ENCODE peak calls at places on chromosomes 5 and 9, in eight cellular contexts. One of them, this sample, is unnamed.

GRCh38 chr5:159965031-159965837 is 43.7 kb upstream of the TTC1 start:
- DNase-seq in activated T-cell treated with anti-CD3 and anti-CD28 coated beads, Interleukin-2, amount 50 U/mL, for 1 hour: peak
- DNase-seq in mucosa of descending colon: peak
- DNase-seq in RPMI7951: peak
- DNase-seq in mesothelial cell of epicardium: peak
- DNase-seq in amygdala: peak
- DNase-seq in Daoy: peak
- DNase-seq in neural crest cell: peak
- DNase-seq in this sample: peak

GRCh38 chr9:121573717-121574485 is 74.3 kb upstream of the GGTA1 start:
- DNase-seq in activated T-cell treated with anti-CD3 and anti-CD28 coated beads, Interleukin-2, amount 50 U/mL, for 1 hour: no peak
- DNase-seq in mucosa of descending colon: no peak
- DNase-seq in RPMI7951: no peak
- DNase-seq in mesothelial cell of epicardium: no peak
- DNase-seq in amygdala: no peak
- DNase-seq in Daoy: no peak
- DNase-seq in neural crest cell: no peak
- DNase-seq in this sample: no peak

GRCh38 chr5:147455321-147455720 is 54.5 kb downstream of the DPYSL3 start:
- DNase-seq in activated T-cell treated with anti-CD3 and anti-CD28 coated beads, Interleukin-2, amount 50 U/mL, for 1 hour: no peak
- DNase-seq in mucosa of descending colon: no peak
- DNase-seq in RPMI7951: peak
- DNase-seq in mesothelial cell of epicardium: no peak
- DNase-seq in amygdala: no peak
- DNase-seq in Daoy: peak
- DNase-seq in neural crest cell: no peak
- DNase-seq in this sample: no peak

GRCh38 chr9:89234636-89235035 is 56.0 kb upstream of the SHC3 start:
- DNase-seq in activated T-cell treated with anti-CD3 and anti-CD28 coated beads, Interleukin-2, amount 50 U/mL, for 1 hour: no peak
- DNase-seq in mucosa of descending colon: no peak
- DNase-seq in RPMI7951: peak
- DNase-seq in mesothelial cell of epicardium: no peak
- DNase-seq in amygdala: no peak
- DNase-seq in Daoy: peak
- DNase-seq in neural crest cell: peak
- DNase-seq in this sample: no peak

GRCh38 chr5:111756701-111757581 is at the start of gene NREP:
- DNase-seq in activated T-cell treated with anti-CD3 and anti-CD28 coated beads, Interleukin-2, amount 50 U/mL, for 1 hour: no peak
- DNase-seq in mucosa of descending colon: peak
- DNase-seq in RPMI7951: peak
- DNase-seq in mesothelial cell of epicardium: peak
- DNase-seq in amygdala: peak
- DNase-seq in Daoy: peak
- DNase-seq in neural crest cell: peak
- DNase-seq in this sample: peak

GRCh38 chr9:70363760-70364159 is 50.7 kb downstream of the KLF9 start:
- DNase-seq in activated T-cell treated with anti-CD3 and anti-CD28 coated beads, Interleukin-2, amount 50 U/mL, for 1 hour: no peak
- DNase-seq in mucosa of descending colon: no peak
- DNase-seq in RPMI7951: no peak
- DNase-seq in mesothelial cell of epicardium: no peak
- DNase-seq in amygdala: no peak
- DNase-seq in Daoy: no peak
- DNase-seq in neural crest cell: no peak
- DNase-seq in this sample: no peak

GRCh38 chr5:133499896-133500295 is 112.4 kb downstream of the FSTL4 start:
- DNase-seq in activated T-cell treated with anti-CD3 and anti-CD28 coated beads, Interleukin-2, amount 50 U/mL, for 1 hour: no peak
- DNase-seq in mucosa of descending colon: no peak
- DNase-seq in RPMI7951: no peak
- DNase-seq in mesothelial cell of epicardium: no peak
- DNase-seq in amygdala: no peak
- DNase-seq in Daoy: no peak
- DNase-seq in neural crest cell: no peak
- DNase-seq in this sample: no peak

GRCh38 chr5:55172051-55172899 is 702 bp downstream of the CDC20B start:
- DNase-seq in activated T-cell treated with anti-CD3 and anti-CD28 coated beads, Interleukin-2, amount 50 U/mL, for 1 hour: peak
- DNase-seq in mucosa of descending colon: no peak
- DNase-seq in RPMI7951: peak
- DNase-seq in mesothelial cell of epicardium: no peak
- DNase-seq in amygdala: peak
- DNase-seq in Daoy: peak
- DNase-seq in neural crest cell: peak
- DNase-seq in this sample: no peak

GRCh38 chr5:62315376-62316049 is 9.5 kb downstream of the KIF2A start:
- DNase-seq in activated T-cell treated with anti-CD3 and anti-CD28 coated beads, Interleukin-2, amount 50 U/mL, for 1 hour: no peak
- DNase-seq in mucosa of descending colon: no peak
- DNase-seq in RPMI7951: no peak
- DNase-seq in mesothelial cell of epicardium: no peak
- DNase-seq in amygdala: no peak
- DNase-seq in Daoy: no peak
- DNase-seq in neural crest cell: no peak
- DNase-seq in this sample: no peak

GRCh38 chr9:36163049-36163839 is 5.9 kb upstream of the CCIN start:
- DNase-seq in activated T-cell treated with anti-CD3 and anti-CD28 coated beads, Interleukin-2, amount 50 U/mL, for 1 hour: no peak
- DNase-seq in mucosa of descending colon: peak
- DNase-seq in RPMI7951: peak
- DNase-seq in mesothelial cell of epicardium: peak
- DNase-seq in amygdala: peak
- DNase-seq in Daoy: peak
- DNase-seq in neural crest cell: peak
- DNase-seq in this sample: peak

GRCh38 chr5:57504357-57504756 is 21.7 kb upstream of the ACTBL2 start:
- DNase-seq in activated T-cell treated with anti-CD3 and anti-CD28 coated beads, Interleukin-2, amount 50 U/mL, for 1 hour: no peak
- DNase-seq in mucosa of descending colon: no peak
- DNase-seq in RPMI7951: no peak
- DNase-seq in mesothelial cell of epicardium: no peak
- DNase-seq in amygdala: no peak
- DNase-seq in Daoy: peak
- DNase-seq in neural crest cell: no peak
- DNase-seq in this sample: no peak

GRCh38 chr5:73722224-73722623 is 96.2 kb downstream of the ARHGEF28 start:
- DNase-seq in activated T-cell treated with anti-CD3 and anti-CD28 coated beads, Interleukin-2, amount 50 U/mL, for 1 hour: no peak
- DNase-seq in mucosa of descending colon: no peak
- DNase-seq in RPMI7951: no peak
- DNase-seq in mesothelial cell of epicardium: no peak
- DNase-seq in amygdala: no peak
- DNase-seq in Daoy: no peak
- DNase-seq in neural crest cell: no peak
- DNase-seq in this sample: no peak

GRCh38 chr9:99387416-99387815 is 165.3 kb downstream of the SEC61B start:
- DNase-seq in activated T-cell treated with anti-CD3 and anti-CD28 coated beads, Interleukin-2, amount 50 U/mL, for 1 hour: no peak
- DNase-seq in mucosa of descending colon: no peak
- DNase-seq in RPMI7951: no peak
- DNase-seq in mesothelial cell of epicardium: no peak
- DNase-seq in amygdala: no peak
- DNase-seq in Daoy: no peak
- DNase-seq in neural crest cell: no peak
- DNase-seq in this sample: no peak

GRCh38 chr5:112691341-112691685 is 46.4 kb upstream of the APC start:
- DNase-seq in activated T-cell treated with anti-CD3 and anti-CD28 coated beads, Interleukin-2, amount 50 U/mL, for 1 hour: no peak
- DNase-seq in mucosa of descending colon: no peak
- DNase-seq in RPMI7951: no peak
- DNase-seq in mesothelial cell of epicardium: no peak
- DNase-seq in amygdala: no peak
- DNase-seq in Daoy: no peak
- DNase-seq in neural crest cell: no peak
- DNase-seq in this sample: no peak

GRCh38 chr5:118529361-118530154 is 458.8 kb downstream of the DTWD2 start:
- DNase-seq in activated T-cell treated with anti-CD3 and anti-CD28 coated beads, Interleukin-2, amount 50 U/mL, for 1 hour: no peak
- DNase-seq in mucosa of descending colon: no peak
- DNase-seq in RPMI7951: no peak
- DNase-seq in mesothelial cell of epicardium: no peak
- DNase-seq in amygdala: no peak
- DNase-seq in Daoy: no peak
- DNase-seq in neural crest cell: no peak
- DNase-seq in this sample: no peak

GRCh38 chr5:4215143-4215542 is 619.5 kb downstream of the IRX1 start:
- DNase-seq in activated T-cell treated with anti-CD3 and anti-CD28 coated beads, Interleukin-2, amount 50 U/mL, for 1 hour: no peak
- DNase-seq in mucosa of descending colon: no peak
- DNase-seq in RPMI7951: no peak
- DNase-seq in mesothelial cell of epicardium: no peak
- DNase-seq in amygdala: no peak
- DNase-seq in Daoy: no peak
- DNase-seq in neural crest cell: no peak
- DNase-seq in this sample: no peak

GRCh38 chr5:119315516-119315949 is 40.3 kb upstream of the TNFAIP8 start:
- DNase-seq in activated T-cell treated with anti-CD3 and anti-CD28 coated beads, Interleukin-2, amount 50 U/mL, for 1 hour: peak
- DNase-seq in mucosa of descending colon: no peak
- DNase-seq in RPMI7951: peak
- DNase-seq in mesothelial cell of epicardium: no peak
- DNase-seq in amygdala: no peak
- DNase-seq in Daoy: peak
- DNase-seq in neural crest cell: no peak
- DNase-seq in this sample: no peak

GRCh38 chr5:132243366-132243977 is 14.0 kb upstream of the PDLIM4 start:
- DNase-seq in activated T-cell treated with anti-CD3 and anti-CD28 coated beads, Interleukin-2, amount 50 U/mL, for 1 hour: no peak
- DNase-seq in mucosa of descending colon: no peak
- DNase-seq in RPMI7951: peak
- DNase-seq in mesothelial cell of epicardium: no peak
- DNase-seq in amygdala: no peak
- DNase-seq in Daoy: no peak
- DNase-seq in neural crest cell: no peak
- DNase-seq in this sample: no peak

GRCh38 chr5:171710451-171711024 is 75.1 kb upstream of the SMIM23 start:
- DNase-seq in activated T-cell treated with anti-CD3 and anti-CD28 coated beads, Interleukin-2, amount 50 U/mL, for 1 hour: no peak
- DNase-seq in mucosa of descending colon: no peak
- DNase-seq in RPMI7951: no peak
- DNase-seq in mesothelial cell of epicardium: no peak
- DNase-seq in amygdala: no peak
- DNase-seq in Daoy: no peak
- DNase-seq in neural crest cell: no peak
- DNase-seq in this sample: no peak

GRCh38 chr5:96565843-96566242 is 96.3 kb upstream of the CAST start:
- DNase-seq in activated T-cell treated with anti-CD3 and anti-CD28 coated beads, Interleukin-2, amount 50 U/mL, for 1 hour: no peak
- DNase-seq in mucosa of descending colon: no peak
- DNase-seq in RPMI7951: peak
- DNase-seq in mesothelial cell of epicardium: no peak
- DNase-seq in amygdala: no peak
- DNase-seq in Daoy: peak
- DNase-seq in neural crest cell: no peak
- DNase-seq in this sample: no peak

GRCh38 chr9:97109194-97109811 is 70.4 kb upstream of the CTSV start:
- DNase-seq in activated T-cell treated with anti-CD3 and anti-CD28 coated beads, Interleukin-2, amount 50 U/mL, for 1 hour: no peak
- DNase-seq in mucosa of descending colon: no peak
- DNase-seq in RPMI7951: peak
- DNase-seq in mesothelial cell of epicardium: no peak
- DNase-seq in amygdala: peak
- DNase-seq in Daoy: peak
- DNase-seq in neural crest cell: no peak
- DNase-seq in this sample: no peak

GRCh38 chr5:179296150-179296821 is 49.0 kb downstream of the ADAMTS2 start:
- DNase-seq in activated T-cell treated with anti-CD3 and anti-CD28 coated beads, Interleukin-2, amount 50 U/mL, for 1 hour: no peak
- DNase-seq in mucosa of descending colon: peak
- DNase-seq in RPMI7951: no peak
- DNase-seq in mesothelial cell of epicardium: no peak
- DNase-seq in amygdala: no peak
- DNase-seq in Daoy: no peak
- DNase-seq in neural crest cell: no peak
- DNase-seq in this sample: peak

GRCh38 chr9:93476924-93477323 is 23.5 kb upstream of the FAM120AOS start:
- DNase-seq in activated T-cell treated with anti-CD3 and anti-CD28 coated beads, Interleukin-2, amount 50 U/mL, for 1 hour: no peak
- DNase-seq in mucosa of descending colon: no peak
- DNase-seq in RPMI7951: no peak
- DNase-seq in mesothelial cell of epicardium: no peak
- DNase-seq in amygdala: no peak
- DNase-seq in Daoy: no peak
- DNase-seq in neural crest cell: no peak
- DNase-seq in this sample: no peak

GRCh38 chr5:149037819-149038218 is 25.0 kb downstream of the SH3TC2 start:
- DNase-seq in activated T-cell treated with anti-CD3 and anti-CD28 coated beads, Interleukin-2, amount 50 U/mL, for 1 hour: no peak
- DNase-seq in mucosa of descending colon: no peak
- DNase-seq in RPMI7951: peak
- DNase-seq in mesothelial cell of epicardium: no peak
- DNase-seq in amygdala: no peak
- DNase-seq in Daoy: peak
- DNase-seq in neural crest cell: no peak
- DNase-seq in this sample: no peak

GRCh38 chr5:125251703-125252102 is 505.3 kb upstream of the ZNF608 start:
- DNase-seq in activated T-cell treated with anti-CD3 and anti-CD28 coated beads, Interleukin-2, amount 50 U/mL, for 1 hour: no peak
- DNase-seq in mucosa of descending colon: no peak
- DNase-seq in RPMI7951: no peak
- DNase-seq in mesothelial cell of epicardium: no peak
- DNase-seq in amygdala: no peak
- DNase-seq in Daoy: no peak
- DNase-seq in neural crest cell: no peak
- DNase-seq in this sample: no peak

GRCh38 chr5:141150215-141150992 is 547 bp downstream of the PCDHB6 start:
- DNase-seq in activated T-cell treated with anti-CD3 and anti-CD28 coated beads, Interleukin-2, amount 50 U/mL, for 1 hour: no peak
- DNase-seq in mucosa of descending colon: no peak
- DNase-seq in RPMI7951: no peak
- DNase-seq in mesothelial cell of epicardium: no peak
- DNase-seq in amygdala: no peak
- DNase-seq in Daoy: peak
- DNase-seq in neural crest cell: no peak
- DNase-seq in this sample: no peak

GRCh38 chr9:137068539-137069507 is 1.5 kb downstream of the SAPCD2 start:
- DNase-seq in activated T-cell treated with anti-CD3 and anti-CD28 coated beads, Interleukin-2, amount 50 U/mL, for 1 hour: no peak
- DNase-seq in mucosa of descending colon: no peak
- DNase-seq in RPMI7951: no peak
- DNase-seq in mesothelial cell of epicardium: no peak
- DNase-seq in amygdala: no peak
- DNase-seq in Daoy: no peak
- DNase-seq in neural crest cell: no peak
- DNase-seq in this sample: no peak

GRCh38 chr5:56269216-56269927 is 36.2 kb upstream of the ANKRD55 start:
- DNase-seq in activated T-cell treated with anti-CD3 and anti-CD28 coated beads, Interleukin-2, amount 50 U/mL, for 1 hour: no peak
- DNase-seq in mucosa of descending colon: no peak
- DNase-seq in RPMI7951: peak
- DNase-seq in mesothelial cell of epicardium: no peak
- DNase-seq in amygdala: no peak
- DNase-seq in Daoy: peak
- DNase-seq in neural crest cell: peak
- DNase-seq in this sample: no peak

GRCh38 chr5:32110081-32110696 is 63.9 kb downstream of the GOLPH3 start:
- DNase-seq in activated T-cell treated with anti-CD3 and anti-CD28 coated beads, Interleukin-2, amount 50 U/mL, for 1 hour: no peak
- DNase-seq in mucosa of descending colon: no peak
- DNase-seq in RPMI7951: no peak
- DNase-seq in mesothelial cell of epicardium: no peak
- DNase-seq in amygdala: no peak
- DNase-seq in Daoy: no peak
- DNase-seq in neural crest cell: no peak
- DNase-seq in this sample: no peak

GRCh38 chr9:115444941-115445340 is 327.0 kb upstream of the TNC start:
- DNase-seq in activated T-cell treated with anti-CD3 and anti-CD28 coated beads, Interleukin-2, amount 50 U/mL, for 1 hour: no peak
- DNase-seq in mucosa of descending colon: no peak
- DNase-seq in RPMI7951: no peak
- DNase-seq in mesothelial cell of epicardium: no peak
- DNase-seq in amygdala: no peak
- DNase-seq in Daoy: peak
- DNase-seq in neural crest cell: no peak
- DNase-seq in this sample: no peak

GRCh38 chr9:75238311-75238976 is 150.1 kb downstream of the OSTF1 start:
- DNase-seq in activated T-cell treated with anti-CD3 and anti-CD28 coated beads, Interleukin-2, amount 50 U/mL, for 1 hour: no peak
- DNase-seq in mucosa of descending colon: no peak
- DNase-seq in RPMI7951: peak
- DNase-seq in mesothelial cell of epicardium: no peak
- DNase-seq in amygdala: peak
- DNase-seq in Daoy: peak
- DNase-seq in neural crest cell: peak
- DNase-seq in this sample: no peak